ENCODE peak calls at places on chromosomes 12 and 14, in eight cellular contexts. F, Y, C, O, S, T, I and K are unnamed samples.
A peak's percentile ranks its signal among the peaks of the same experiment; 100 is the strongest.

GRCh38 chr12:74539261-74539660 is 1.6 kb downstream of the ATXN7L3B start:
- DNase-seq in O (no peak), F (no peak), Y (no peak), C (no peak), I (no peak), S (no peak), T (no peak), K (no peak)

GRCh38 chr12:13841358-13841757 is 140.0 kb downstream of the GRIN2B start:
- DNase-seq in F (no peak), S (no peak), C (no peak), O (no peak), I (no peak), T (no peak), Y (no peak), K (no peak)

GRCh38 chr12:89568484-89568883 is 42.6 kb upstream of the POC1B start:
- DNase-seq in I (no peak), F (no peak), S (no peak), C (no peak), T (no peak), Y (no peak), O (no peak), K (no peak)

GRCh38 chr14:73236752-73237218 is 521 bp upstream of the PAPLN start:
- DNase-seq in S (no peak), I (no peak), T (no peak), O (no peak), F (no peak), Y (no peak), C (no peak), K (no peak)

GRCh38 chr14:66440806-66441205 is 45.4 kb upstream of the CCDC196 start:
- DNase-seq in T (no peak), F (no peak), Y (no peak), O (no peak), I (no peak), S (no peak), C (no peak), K (no peak)

GRCh38 chr12:120416490-120417216 is 21.3 kb upstream of the COX6A1 start:
- DNase-seq in I (no peak), C (no peak), T (no peak), S (no peak), Y (no peak), F (no peak), O (no peak), K (no peak)

GRCh38 chr14:45610303-45610702 is 357.3 kb upstream of the MIS18BP1 start:
- DNase-seq in T (no peak), S (no peak), Y (peak; percentile 4), C (no peak), I (no peak), O (peak; percentile 6), F (no peak), K (no peak)

GRCh38 chr12:64781374-64782029 is 22.3 kb upstream of the GNS start:
- DNase-seq in Y (peak; percentile 36), F (no peak), T (no peak), I (no peak), C (peak; percentile 68), O (no peak), S (no peak), K (no peak)

GRCh38 chr12:7045913-7046312 is 14.6 kb upstream of the C1S start:
- DNase-seq in T (no peak), Y (no peak), F (no peak), I (no peak), C (no peak), S (no peak), O (no peak), K (no peak)

GRCh38 chr14:55749201-55749812 is 169.3 kb downstream of the KTN1 start:
- DNase-seq in S (no peak), Y (no peak), C (peak; percentile 22), F (no peak), T (no peak), I (no peak), O (no peak), K (no peak)

GRCh38 chr14:93317836-93318807 is 14.7 kb downstream of the BTBD7 start:
- DNase-seq in S (no peak), O (no peak), I (peak; percentile 22), C (no peak), Y (peak; percentile 25), T (no peak), F (no peak), K (no peak)

GRCh38 chr12:3225154-3225795 is 148.1 kb downstream of the TSPAN9 start:
- DNase-seq in O (no peak), T (no peak), F (no peak), C (no peak), S (no peak), I (no peak), Y (no peak), K (no peak)

GRCh38 chr12:3228587-3228986 is 151.4 kb downstream of the TSPAN9 start:
- DNase-seq in Y (no peak), S (no peak), C (no peak), I (no peak), O (peak; percentile 61), F (no peak), T (no peak), K (no peak)

GRCh38 chr12:3225796-3226180 is 148.6 kb downstream of the TSPAN9 start:
- DNase-seq in S (no peak), Y (no peak), C (no peak), F (no peak), T (no peak), O (no peak), I (no peak), K (no peak)

GRCh38 chr12:3226285-3226684 is 149.1 kb downstream of the TSPAN9 start:
- DNase-seq in T (no peak), I (no peak), O (no peak), F (no peak), Y (no peak), C (no peak), S (no peak), K (no peak)

DNA sequence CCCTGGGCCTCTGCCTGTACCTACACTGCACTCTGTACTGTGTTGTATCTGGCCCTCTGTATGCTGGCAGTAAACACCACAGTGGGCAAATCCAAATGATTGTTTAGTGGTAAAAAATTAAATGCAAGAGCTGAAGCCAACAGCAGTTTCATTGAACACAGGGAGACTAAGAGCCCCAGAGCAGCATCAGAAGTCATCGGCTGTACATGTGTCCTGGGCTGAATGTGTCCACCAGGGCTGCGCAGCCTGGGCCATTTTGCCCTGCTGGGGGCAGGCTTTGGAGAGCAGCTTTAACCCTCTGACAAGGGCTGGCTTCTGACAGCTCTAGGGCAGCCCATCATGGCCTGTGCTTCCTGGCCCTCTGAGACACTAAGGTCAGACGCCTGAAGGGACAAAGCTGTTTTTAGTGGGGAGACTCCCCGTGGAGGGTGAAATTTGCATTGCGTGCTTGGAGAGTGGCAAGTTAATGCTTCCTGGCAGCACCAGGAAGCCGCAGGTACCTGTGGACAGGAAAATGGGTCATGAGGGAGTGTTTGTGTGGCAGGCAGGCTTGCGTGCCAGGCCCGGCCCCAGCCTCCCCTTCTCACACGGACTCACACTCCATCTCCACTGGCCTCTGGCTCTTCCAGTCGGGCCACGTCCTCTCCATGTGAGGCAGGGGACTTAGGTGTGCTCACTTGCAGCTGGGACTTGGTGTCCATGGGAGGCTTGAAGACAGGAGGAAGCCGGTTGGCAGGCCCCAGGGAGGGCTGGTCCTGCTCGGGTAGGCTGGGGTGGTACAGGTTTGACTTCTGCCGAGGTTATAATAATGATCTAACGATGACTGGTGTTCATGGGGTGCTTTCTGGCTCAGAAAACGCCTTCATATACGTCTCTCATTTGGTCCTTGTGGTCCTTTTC is 150.1 kb downstream of the TSPAN9 start:
- DNase-seq in T (no peak), S (no peak), C (no peak), I (no peak), O (no peak), F (no peak), Y (no peak), K (no peak)
- TF ChIP-seq CTCF in T (no peak), S (no peak), C (no peak), I (no peak), O (no peak), F (no peak), Y (no peak), K (no peak)

GRCh38 chr12:647039-647712 is 16.1 kb downstream of the NINJ2 start:
- DNase-seq in I (no peak), C (no peak), Y (no peak), F (no peak), S (no peak), T (no peak), O (no peak), K (no peak)

GRCh38 chr12:647713-648085 is 15.5 kb downstream of the NINJ2 start:
- DNase-seq in F (no peak), Y (no peak), O (no peak), S (no peak), C (no peak), T (no peak), I (no peak), K (no peak)

GRCh38 chr12:645563-646071 is 17.6 kb downstream of the NINJ2 start:
- DNase-seq in S (peak; percentile 80), O (no peak), F (peak; percentile 70), T (no peak), Y (no peak), I (no peak), C (no peak), K (no peak)

GRCh38 chr12:646303-647038 is 16.8 kb downstream of the NINJ2 start:
- DNase-seq in S (peak; percentile 84), I (no peak), F (no peak), Y (no peak), O (no peak), T (no peak), C (peak; percentile 25), K (no peak)

GRCh38 chr12:650983-651382 is 12.3 kb downstream of the NINJ2 start:
- DNase-seq in F (no peak), O (no peak), I (no peak), C (no peak), S (no peak), Y (no peak), T (no peak), K (no peak)
- TF ChIP-seq CTCF in F (no peak), O (no peak), I (no peak), C (no peak), S (no peak), Y (no peak), T (peak; percentile 24), K (no peak)

GRCh38 chr12:47905313-47905730 is 528 bp upstream of the VDR start:
- DNase-seq in S (peak; percentile 59), Y (peak; percentile 86), I (peak; percentile 84), O (no peak), F (no peak), C (peak; percentile 88), T (no peak), K (peak; percentile 57)

GRCh38 chr12:47903151-47903611 is 1.6 kb downstream of the VDR start:
- DNase-seq in I (peak; percentile 76), T (no peak), F (no peak), Y (no peak), S (no peak), C (peak; percentile 43), O (no peak), K (peak; percentile 44)

GRCh38 chr12:47902131-47902639 is 2.6 kb downstream of the VDR start:
- DNase-seq in O (no peak), I (no peak), Y (no peak), S (no peak), T (no peak), F (no peak), C (no peak), K (no peak)

GRCh38 chr12:47903927-47904646 is 707 bp downstream of the VDR start:
- DNase-seq in C (peak; percentile 75), I (peak; percentile 73), Y (peak; percentile 65), T (no peak), O (no peak), F (no peak), S (peak; percentile 52), K (peak; percentile 36)

GRCh38 chr12:47904647-47905312 is at the start of gene VDR:
- DNase-seq in O (no peak), F (no peak), S (peak; percentile 82), C (peak; percentile 91), Y (peak; percentile 69), I (peak; percentile 88), T (no peak), K (peak; percentile 92)
- TF ChIP-seq CTCF in O (peak; percentile 23), F (no peak), S (no peak), C (peak; percentile 25), Y (no peak), I (no peak), T (peak; percentile 27), K (peak; percentile 19)

GRCh38 chr14:38016497-38016896 is 191.2 kb upstream of the SSTR1 start:
- DNase-seq in F (no peak), T (no peak), Y (no peak), S (no peak), O (no peak), I (no peak), C (no peak), K (no peak)
- TF ChIP-seq CTCF in F (peak; percentile 20), T (peak; percentile 23), Y (peak; percentile 30), S (no peak), O (peak; percentile 62), I (no peak), C (peak; percentile 36), K (no peak)